ENCODE peak calls at places on chromosome 22, in ten cellular contexts. D is mesendoderm, R is iPS DF 6.9, Z is cardiac muscle cell, W is neuronal stem cell, N is OCI-LY7, J is stomach, H is ascending aorta, B is A549, E is heart right ventricle. G is an unnamed sample.

GRCh38 chr22:36425977-36426523 is 38.3 kb upstream of the MYH9 start:
- DNase-seq in D (peak; percentile 72), R (no peak), Z (peak; percentile 73), W (no peak), N (no peak), J (no peak), H (no peak), B (peak; percentile 53), E (peak; percentile 76), G (no peak)

GRCh38 chr22:28440517-28441366 is 238.9 kb downstream of the TTC28 start:
- DNase-seq in D (no peak), R (no peak), Z (peak; percentile 82), W (no peak), N (no peak), J (no peak), H (no peak), B (no peak), E (no peak), G (peak; percentile 47)

GRCh38 chr22:44919691-44920090 is 90.1 kb downstream of the PHF21B start:
- DNase-seq in D (no peak), R (no peak), Z (no peak), W (no peak), N (no peak), J (no peak), H (no peak), B (no peak), E (no peak), G (no peak)

GRCh38 chr22:35728639-35729308 is 11.1 kb downstream of the APOL5 start:
- DNase-seq in D (no peak), R (no peak), Z (no peak), W (no peak), N (peak; percentile 91), J (peak; percentile 76), H (no peak), B (no peak), E (no peak), G (no peak)

GRCh38 chr22:32306561-32306960 is 51.1 kb upstream of the RFPL3 start:
- DNase-seq in D (no peak), R (no peak), Z (no peak), W (no peak), N (no peak), J (no peak), H (no peak), B (no peak), E (no peak), G (no peak)

GRCh38 chr22:17575681-17576080 is 12.4 kb downstream of the SLC25A18 start:
- DNase-seq in D (no peak), R (no peak), Z (no peak), W (no peak), N (no peak), J (no peak), H (no peak), B (no peak), E (no peak), G (no peak)

GRCh38 chr22:24965822-24966626 is 13.5 kb downstream of the KIAA1671 start:
- DNase-seq in D (no peak), R (no peak), Z (no peak), W (no peak), N (no peak), J (peak; percentile 91), H (no peak), B (peak; percentile 33), E (peak; percentile 51), G (no peak)

GRCh38 chr22:46043816-46044717 is 67.1 kb upstream of the WNT7B start:
- DNase-seq in D (peak; percentile 33), R (no peak), Z (no peak), W (no peak), N (peak; percentile 13), J (peak; percentile 54), H (peak; percentile 8), B (no peak), E (no peak), G (no peak)

GRCh38 chr22:43553451-43554258 is 141.8 kb downstream of the MPPED1 start:
- DNase-seq in D (no peak), R (no peak), Z (no peak), W (no peak), N (no peak), J (no peak), H (no peak), B (no peak), E (no peak), G (no peak)

DNA sequence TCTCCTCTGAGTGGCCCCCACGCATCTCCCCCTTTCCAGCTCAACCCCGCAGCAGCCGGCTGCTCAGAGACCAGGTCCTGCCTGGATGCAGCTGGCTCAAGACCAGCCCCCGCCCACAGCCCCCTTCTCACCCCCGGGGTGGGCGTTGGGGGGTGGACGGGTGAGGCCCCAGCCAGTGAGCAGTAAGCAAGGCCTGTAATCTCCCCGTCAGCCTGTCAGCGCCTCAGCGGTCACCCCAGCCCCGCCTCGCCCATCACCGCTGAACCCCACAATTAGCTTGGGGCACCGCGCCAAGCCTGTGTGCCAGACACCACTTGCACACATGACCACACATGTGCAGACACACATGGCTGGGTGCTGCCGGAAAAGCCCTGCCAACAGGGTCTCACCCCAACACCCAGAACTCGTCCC is 5.9 kb downstream of the PLXNB2 start:
- DNase-seq in D (no peak), R (no peak), Z (peak; percentile 17), W (no peak), N (no peak), J (peak; percentile 35), H (no peak), B (no peak), E (no peak), G (peak; percentile 11)
- H3K4me3 ChIP-seq in D (no peak overlapping the region), R (no peak overlapping the region), Z (no peak overlapping the region), W (no peak overlapping the region), N (no peak overlapping the region), J (peak overlapping the region; percentile 49), H (peak overlapping the region; percentile 5), B (no peak overlapping the region), E (no peak overlapping the region), G (no peak overlapping the region)

DNA sequence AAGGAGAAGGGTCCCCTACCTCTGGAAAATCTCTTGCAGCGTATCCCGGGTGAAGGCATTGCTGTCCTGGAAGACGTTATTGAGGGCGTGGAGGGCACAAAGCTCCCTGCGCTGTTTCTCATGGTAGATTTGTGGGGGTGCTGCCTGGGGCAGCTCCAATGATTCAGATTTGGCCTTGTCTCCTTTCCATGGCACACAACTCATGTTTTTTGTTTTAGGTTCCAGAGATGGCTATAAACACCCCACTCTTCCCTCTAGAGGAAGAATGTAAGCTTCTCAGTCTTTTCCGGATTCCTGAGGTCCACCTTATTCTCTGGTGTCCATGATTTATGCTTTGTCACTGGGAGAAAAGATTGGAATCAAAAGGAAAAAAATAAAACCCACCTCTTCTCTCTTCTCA is 959 bp downstream of the JOSD1 start:
- DNase-seq in D (peak; percentile 22), R (no peak), Z (peak; percentile 55), W (no peak), N (no peak), J (no peak), H (no peak), B (no peak), E (no peak), G (peak; percentile 57)
- H3K4me1 ChIP-seq in D (peaks cover 3% of the 10 kb centered on the region), R (peaks cover 2% of the 10 kb centered on the region), Z (peaks cover 25% of the 10 kb centered on the region), W (peaks cover 15% of the 10 kb centered on the region), N (peaks cover 68% of the 10 kb centered on the region), J (peaks cover 66% of the 10 kb centered on the region), H (peaks cover 16% of the 10 kb centered on the region), B (peaks cover 55% of the 10 kb centered on the region), E (peaks cover 31% of the 10 kb centered on the region), G (peaks cover 47% of the 10 kb centered on the region)

GRCh38 chr22:50719814-50720300 is 18.1 kb upstream of the ACR start:
- DNase-seq in D (no peak), R (no peak), Z (no peak), W (no peak), N (no peak), J (no peak), H (no peak), B (no peak), E (no peak), G (no peak)

GRCh38 chr22:50722716-50723428 is 15.1 kb upstream of the ACR start:
- DNase-seq in D (no peak), R (no peak), Z (no peak), W (no peak), N (no peak), J (no peak), H (no peak), B (no peak), E (no peak), G (no peak)

GRCh38 chr22:50722048-50722701 is 15.8 kb upstream of the ACR start:
- DNase-seq in D (no peak), R (no peak), Z (no peak), W (no peak), N (no peak), J (no peak), H (no peak), B (no peak), E (no peak), G (no peak)

GRCh38 chr22:50720301-50720845 is 17.6 kb upstream of the ACR start:
- DNase-seq in D (peak; percentile 6), R (no peak), Z (peak; percentile 16), W (no peak), N (no peak), J (no peak), H (no peak), B (no peak), E (no peak), G (peak; percentile 43)

DNA sequence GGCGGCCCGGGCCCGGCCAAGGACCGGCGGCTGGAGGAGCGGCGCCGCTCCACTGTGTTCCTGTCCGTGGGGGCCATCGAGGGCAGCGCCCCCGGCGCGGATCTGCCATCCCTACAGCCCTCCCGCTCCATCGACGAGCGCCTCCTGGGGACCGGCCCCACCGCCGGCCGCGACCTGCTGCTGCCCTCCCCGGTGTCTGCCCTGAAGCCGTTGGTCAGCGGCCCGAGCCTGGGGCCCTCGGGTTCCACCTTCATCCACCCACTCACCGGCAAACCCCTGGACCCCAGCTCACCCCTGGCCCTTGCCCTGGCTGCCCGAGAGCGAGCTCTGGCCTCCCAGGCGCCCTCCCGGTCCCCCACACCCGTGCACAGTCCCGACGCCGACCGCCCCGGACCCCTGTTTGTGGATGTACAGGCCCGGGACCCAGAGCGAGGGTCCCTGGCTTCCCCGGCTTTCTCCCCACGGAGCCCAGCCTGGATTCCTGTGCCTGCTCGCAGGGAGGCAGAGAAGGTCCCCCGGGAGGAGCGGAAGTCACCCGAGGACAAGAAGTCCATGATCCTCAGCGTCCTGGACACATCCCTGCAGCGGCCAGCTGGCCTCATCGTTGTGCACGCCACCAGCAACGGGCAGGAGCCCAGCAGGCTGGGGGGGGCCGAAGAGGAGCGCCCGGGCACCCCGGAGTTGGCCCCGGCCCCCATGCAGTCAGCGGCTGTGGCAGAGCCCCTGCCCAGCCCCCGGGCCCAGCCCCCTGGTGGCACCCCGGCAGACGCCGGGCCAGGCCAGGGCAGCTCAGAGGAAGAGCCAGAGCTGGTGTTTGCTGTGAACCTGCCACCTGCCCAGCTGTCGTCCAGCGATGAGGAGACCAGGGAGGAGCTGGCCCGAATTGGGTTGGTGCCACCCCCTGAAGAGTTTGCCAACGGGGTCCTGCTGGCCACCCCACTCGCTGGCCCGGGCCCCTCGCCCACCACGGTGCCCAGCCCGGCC is 16.9 kb upstream of the ACR start:
- DNase-seq in D (no peak), R (no peak), Z (no peak), W (no peak), N (no peak), J (no peak), H (no peak), B (no peak), E (peak; percentile 21), G (no peak)
- H3K4me3 ChIP-seq in D (no peak overlapping the region), R (no peak overlapping the region), Z (no peak overlapping the region), W (peak overlapping the region; percentile 76), N (no peak overlapping the region), J (no peak overlapping the region), H (no peak overlapping the region), B (no peak overlapping the region), E (no peak overlapping the region), G (no peak overlapping the region)

DNA sequence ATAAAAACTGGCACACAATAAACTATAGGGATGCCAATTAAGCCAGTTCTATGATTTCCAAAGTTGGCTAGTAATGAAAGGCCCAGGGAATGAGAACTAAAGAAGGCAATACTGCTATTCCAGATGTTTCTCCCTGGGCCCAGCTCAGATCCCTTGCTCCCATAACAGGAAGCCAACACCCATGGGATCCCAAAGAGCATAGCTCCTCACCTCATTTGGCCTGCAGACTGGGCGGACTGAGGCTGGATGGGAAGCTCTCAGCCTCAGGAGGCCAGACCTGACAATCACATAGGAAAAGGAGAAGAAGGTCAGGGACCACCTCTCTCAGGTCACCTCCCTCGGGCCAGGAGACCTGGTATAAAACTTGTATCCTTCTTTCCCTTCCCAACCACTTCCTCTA is 5.3 kb downstream of the TBC1D10A start:
- DNase-seq in D (no peak), R (no peak), Z (no peak), W (no peak), N (no peak), J (no peak), H (no peak), B (no peak), E (no peak), G (no peak)
- H3K4me1 ChIP-seq in D (no peaks in the 10 kb centered on the region), R (peaks cover 3% of the 10 kb centered on the region), Z (peaks cover 15% of the 10 kb centered on the region), W (peaks cover 9% of the 10 kb centered on the region), N (peaks cover 22% of the 10 kb centered on the region), J (peaks cover 96% of the 10 kb centered on the region), H (peaks cover 22% of the 10 kb centered on the region), B (peaks cover 14% of the 10 kb centered on the region), E (peaks cover 20% of the 10 kb centered on the region), G (peaks cover 62% of the 10 kb centered on the region)

G was measured in adipocyte.